ENCODE peak calls at places on chromosomes 1 and 21, in eight cellular contexts. V is H54; T is stimulated activated CD4-positive, alpha-beta T cell treated with anti-CD3 and anti-CD28 coated beads, Interleukin-15, amount 100 ng/mL, for 1 hour; H is GM10248; K is epithelial cell of prostate; U is right lobe of liver; D is MCF 10A; S is AG09319. J is an unnamed sample.

GRCh38 chr1:10280442-10281350 is 70.3 kb downstream of the KIF1B start:
- DNase-seq in V (no peak), T (no peak), K (no peak), S (peak; percentile 12), D (no peak), U (no peak), H (no peak), J (no peak)

GRCh38 chr1:182065126-182065845 is 3.8 kb upstream of the ZNF648 start:
- DNase-seq in S (no peak), U (no peak), T (no peak), D (no peak), K (no peak), H (no peak), V (no peak), J (no peak)

GRCh38 chr1:230072296-230072695 is 5.3 kb downstream of the GALNT2 start:
- DNase-seq in K (no peak), V (no peak), D (no peak), S (no peak), U (no peak), H (no peak), T (no peak), J (no peak)

GRCh38 chr1:96370752-96371151 is 350.8 kb upstream of the PTBP2 start:
- DNase-seq in S (peak; percentile 68), U (no peak), T (no peak), V (peak; percentile 32), H (no peak), D (peak; percentile 84), K (no peak), J (peak; percentile 71)

GRCh38 chr1:220012259-220012658 is 34.0 kb downstream of the EPRS1 start:
- DNase-seq in K (no peak), D (no peak), H (no peak), S (no peak), V (no peak), U (no peak), T (no peak), J (no peak)

GRCh38 chr1:244102051-244102450 is 51.0 kb downstream of the ZBTB18 start:
- DNase-seq in V (no peak), D (no peak), T (no peak), K (no peak), U (no peak), H (no peak), S (no peak), J (no peak)

GRCh38 chr1:53120659-53121058 is 21.8 kb downstream of the SLC1A7 start:
- DNase-seq in U (no peak), H (no peak), D (no peak), T (no peak), S (no peak), V (no peak), K (no peak), J (no peak)

GRCh38 chr1:230725256-230726012 is 11.5 kb upstream of the AGT start:
- DNase-seq in D (no peak), U (peak; percentile 73), K (no peak), S (no peak), T (no peak), H (no peak), V (no peak), J (no peak)

GRCh38 chr1:32464716-32465540 is at the start of gene ZBTB8B:
- DNase-seq in H (peak; percentile 56), U (peak; percentile 63), V (no peak), T (no peak), K (no peak), D (no peak), S (no peak), J (peak; percentile 76)

GRCh38 chr1:246782120-246782900 is 58.1 kb downstream of the SCCPDH start:
- DNase-seq in T (no peak), V (peak; percentile 73), K (no peak), D (peak; percentile 23), U (no peak), S (no peak), H (no peak), J (peak; percentile 79)

GRCh38 chr21:37365657-37366487 is 701 bp upstream of the DYRK1A start:
- DNase-seq in S (no peak), K (no peak), T (peak; percentile 50), D (peak; percentile 72), U (peak; percentile 82), V (peak; percentile 57), H (peak; percentile 85), J (no peak)

GRCh38 chr1:39061951-39062350 is 35.8 kb downstream of the NDUFS5 start:
- DNase-seq in V (no peak), H (no peak), S (peak; percentile 15), K (no peak), T (no peak), D (peak; percentile 42), U (no peak), J (no peak)

GRCh38 chr1:166950156-166950555 is 25.2 kb downstream of the ILDR2 start:
- DNase-seq in K (no peak), U (no peak), S (no peak), T (no peak), V (no peak), H (no peak), D (no peak), J (no peak)

GRCh38 chr1:182754915-182755314 is 34.7 kb upstream of the NPL start:
- DNase-seq in T (no peak), D (no peak), H (no peak), U (no peak), K (no peak), S (no peak), V (no peak), J (no peak)

GRCh38 chr1:155005076-155005971 is 2.7 kb downstream of the ZBTB7B start:
- DNase-seq in U (peak; percentile 93), V (peak; percentile 76), K (no peak), H (no peak), D (peak; percentile 91), S (no peak), T (no peak), J (no peak)

GRCh38 chr1:65431111-65431705 is 10.7 kb downstream of the LEPR start:
- DNase-seq in K (no peak), U (no peak), D (peak; percentile 60), V (no peak), H (peak; percentile 19), S (no peak), T (no peak), J (peak; percentile 40)

GRCh38 chr1:234608026-234608719 is 1.8 kb downstream of the IRF2BP2 start:
- DNase-seq in V (peak; percentile 80), K (no peak), T (peak; percentile 54), U (peak; percentile 83), S (no peak), H (peak; percentile 67), D (peak; percentile 99), J (no peak)

GRCh38 chr1:67853704-67854103 is 20.4 kb upstream of the GNG12 start:
- DNase-seq in U (peak; percentile 70), S (peak; percentile 54), V (peak; percentile 56), K (no peak), D (peak; percentile 71), H (peak; percentile 22), T (no peak), J (peak; percentile 90)

GRCh38 chr1:230204852-230205251 is 137.8 kb downstream of the GALNT2 start:
- DNase-seq in S (no peak), U (no peak), D (peak; percentile 26), T (no peak), H (no peak), V (no peak), K (peak; percentile 8), J (no peak)

GRCh38 chr1:30515746-30516504 is 207.5 kb downstream of the MATN1 start:
- DNase-seq in T (no peak), U (no peak), K (no peak), H (no peak), V (no peak), S (no peak), D (no peak), J (no peak)

GRCh38 chr1:235763962-235764361 is 102.7 kb downstream of the LYST start:
- DNase-seq in H (peak; percentile 38), D (no peak), S (no peak), U (no peak), K (no peak), T (no peak), V (no peak), J (no peak)

GRCh38 chr1:201119206-201119814 is 7.1 kb upstream of the CACNA1S start:
- DNase-seq in U (no peak), H (peak; percentile 53), S (no peak), K (no peak), V (peak; percentile 82), D (no peak), T (no peak), J (no peak)

GRCh38 chr1:50266509-50266908 is 156.7 kb downstream of the DMRTA2 start:
- DNase-seq in S (no peak), U (no peak), H (no peak), K (no peak), T (no peak), D (no peak), V (no peak), J (no peak)

GRCh38 chr1:6280761-6281451 is 20.0 kb upstream of the GPR153 start:
- DNase-seq in D (no peak), U (no peak), T (no peak), H (no peak), K (no peak), S (no peak), V (no peak), J (no peak)